ENCODE peak calls at places on chromosomes 5 and 9, in four cellular contexts. Y is GM12878, J is HCT116, S is K562. P is an unnamed sample.

GRCh38 chr9:132023409-132024180 is 56.1 kb downstream of the MED27 start:
- DNase-seq in Y (no peak), J (no peak), S (no peak), P (no peak)

GRCh38 chr5:87094347-87094746 is 173.3 kb upstream of the RASA1 start:
- DNase-seq in Y (no peak), J (no peak), S (no peak), P (no peak)

GRCh38 chr5:1193591-1193985 is 7.8 kb upstream of the SLC6A19 start:
- DNase-seq in Y (no peak), J (no peak), S (no peak), P (no peak)

GRCh38 chr5:42390115-42390514 is 33.1 kb upstream of the GHR start:
- DNase-seq in Y (no peak), J (no peak), S (no peak), P (no peak)

GRCh38 chr5:39775058-39775457 is 350.3 kb upstream of the DAB2 start:
- DNase-seq in Y (no peak), J (no peak), S (no peak), P (no peak)

GRCh38 chr9:76414656-76415055 is 20.4 kb upstream of the RFK start:
- DNase-seq in Y (peak; percentile 48), J (no peak), S (no peak), P (no peak)

GRCh38 chr9:113927277-113927676 is 51.2 kb downstream of the ZNF618 start:
- DNase-seq in Y (no peak), J (no peak), S (no peak), P (no peak)

GRCh38 chr5:132019857-132020555 is 8.5 kb upstream of the ACSL6 start:
- DNase-seq in Y (peak; percentile 76), J (no peak), S (no peak), P (no peak)

GRCh38 chr5:35248843-35249780 is 18.8 kb upstream of the PRLR start:
- DNase-seq in Y (no peak), J (no peak), S (no peak), P (no peak)

GRCh38 chr5:35198096-35198495 is 32.2 kb downstream of the PRLR start:
- DNase-seq in Y (no peak), J (no peak), S (no peak), P (no peak)

GRCh38 chr5:569358-569867 is 42.7 kb upstream of the CEP72 start:
- DNase-seq in Y (no peak), J (no peak), S (no peak), P (no peak)

GRCh38 chr5:142293486-142293885 is 31.3 kb downstream of the SPRY4 start:
- DNase-seq in Y (no peak), J (no peak), S (no peak), P (no peak)

GRCh38 chr5:172164773-172165212 is 23.2 kb downstream of the STK10 start:
- DNase-seq in Y (no peak), J (no peak), S (no peak), P (no peak)

GRCh38 chr9:133647765-133648469 is 11.8 kb downstream of the DBH start:
- DNase-seq in Y (no peak), J (no peak), S (no peak), P (no peak)

GRCh38 chr5:149712439-149713147 is 17.5 kb upstream of the PPARGC1B start:
- DNase-seq in Y (no peak), J (no peak), S (no peak), P (no peak)

GRCh38 chr9:3403315-3403714 is 122.5 kb downstream of the RFX3 start:
- DNase-seq in Y (no peak), J (no peak), S (no peak), P (no peak)

DNA sequence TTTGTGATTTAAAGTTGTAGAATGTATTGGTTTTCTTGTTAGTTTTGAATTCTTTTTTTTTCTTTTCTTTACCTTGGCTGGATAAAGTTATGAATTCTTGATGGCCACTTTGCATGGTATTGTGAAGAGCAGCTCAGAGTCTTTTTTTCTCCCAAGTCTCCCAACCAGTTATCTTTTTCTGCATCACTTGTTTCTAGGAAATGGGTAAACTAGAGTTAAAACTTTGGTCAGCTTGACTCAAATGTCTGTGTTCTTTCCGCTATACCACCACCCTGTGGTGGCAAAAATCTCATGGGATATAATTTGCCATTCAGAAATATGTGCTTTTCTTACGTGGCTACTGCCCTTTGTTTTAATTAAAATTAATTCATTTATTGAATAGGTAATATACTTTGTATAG is 113.2 kb downstream of the UNC13B start:
- DNase-seq in Y (no peak), J (no peak), S (no peak), P (no peak)
- TF ChIP-seq EGR1 in Y (no peak), J (no peak), S (no peak), P (no peak)

GRCh38 chr9:98410185-98410697 is 154.8 kb upstream of the TBC1D2 start:
- DNase-seq in Y (no peak), J (no peak), S (peak; percentile 68), P (no peak)

GRCh38 chr9:98404157-98404695 is 148.8 kb upstream of the TBC1D2 start:
- DNase-seq in Y (no peak), J (no peak), S (no peak), P (no peak)

GRCh38 chr9:98411981-98412561 is 156.6 kb upstream of the TBC1D2 start:
- DNase-seq in Y (no peak), J (no peak), S (no peak), P (no peak)

GRCh38 chr9:98406469-98406868 is 151.0 kb upstream of the TBC1D2 start:
- DNase-seq in Y (no peak), J (no peak), S (no peak), P (no peak)

GRCh38 chr9:98409637-98410173 is 154.3 kb upstream of the TBC1D2 start:
- DNase-seq in Y (no peak), J (no peak), S (no peak), P (no peak)
- TF ChIP-seq SP1 in Y (no peak), J (no peak), S (no peak), P (no peak)

DNA sequence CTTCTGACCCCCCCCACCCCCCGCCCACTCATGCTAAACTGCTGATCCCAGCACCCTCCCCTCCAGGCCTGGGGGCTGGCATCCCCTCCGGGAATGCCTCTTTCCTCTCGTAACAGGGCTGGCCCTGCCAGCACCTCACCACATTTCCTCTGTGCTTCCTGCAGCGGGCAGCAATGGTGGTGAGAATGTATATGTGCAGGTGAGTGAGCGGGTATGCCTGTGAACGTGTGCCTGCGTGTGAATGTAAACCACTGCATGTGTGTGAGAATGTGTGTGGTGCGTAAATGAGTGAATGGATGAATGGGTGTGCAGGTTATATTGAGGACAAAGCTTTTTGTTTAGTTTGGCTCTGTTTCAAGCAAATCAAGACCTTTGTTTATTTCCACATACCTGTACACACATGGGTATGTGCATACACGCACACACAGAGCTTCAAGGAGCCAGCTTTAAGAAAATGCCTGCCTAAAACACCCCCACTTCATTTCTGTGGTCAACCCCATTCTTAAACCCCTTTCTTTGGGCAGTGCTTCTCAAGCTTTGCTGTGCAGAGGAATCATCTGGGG is 95.7 kb upstream of the SHB start:
- DNase-seq in Y (no peak), J (no peak), S (no peak), P (no peak)
- TF ChIP-seq EGR1 in Y (no peak), J (no peak), S (no peak), P (no peak)

GRCh38 chr9:121357011-121357410 is 13.0 kb downstream of the STOM start:
- DNase-seq in Y (no peak), J (no peak), S (no peak), P (no peak)

GRCh38 chr9:121353246-121353975 is 16.6 kb downstream of the STOM start:
- DNase-seq in Y (peak; percentile 88), J (no peak), S (no peak), P (no peak)

GRCh38 chr9:121350993-121351561 is 19.0 kb downstream of the STOM start:
- DNase-seq in Y (no peak), J (peak; percentile 38), S (no peak), P (no peak)

GRCh38 chr9:121354141-121354540 is 15.9 kb downstream of the STOM start:
- DNase-seq in Y (no peak), J (no peak), S (no peak), P (no peak)

DNA sequence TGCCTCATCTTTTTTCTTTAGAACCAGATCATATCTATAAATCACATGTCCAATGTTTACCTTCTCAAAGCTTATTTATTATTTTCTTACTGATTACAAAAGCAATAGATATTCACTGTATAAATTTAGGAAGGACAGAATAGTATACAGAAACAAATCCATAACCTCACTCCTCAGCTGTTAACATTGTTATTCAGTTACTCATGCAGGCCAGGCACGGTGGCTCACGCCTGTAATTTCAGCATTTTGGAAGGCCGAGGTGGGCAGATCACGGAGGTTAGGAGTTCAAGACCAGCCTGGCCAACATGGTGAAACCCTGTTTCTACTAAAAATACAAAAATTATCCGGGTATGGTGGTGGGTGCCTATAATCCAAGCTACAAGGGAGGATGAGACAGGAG is 15.3 kb downstream of the STOM start:
- DNase-seq in Y (no peak), J (no peak), S (no peak), P (no peak)
- TF ChIP-seq SP1 in Y (no peak), J (no peak), S (no peak), P (no peak)

GRCh38 chr5:17154211-17154996 is 63.0 kb upstream of the BASP1 start:
- DNase-seq in Y (no peak), J (no peak), S (no peak), P (no peak)
- TF ChIP-seq EGR1 in Y (no peak), J (no peak), S (no peak), P (no peak)

P was measured in H1.